ENCODE peak calls at places on chromosomes 13 and 19, in four cellular contexts. One of them, this sample, is unnamed.

GRCh38 chr19:40605201-40605971 is 4.2 kb downstream of the LTBP4 start:
- DNase-seq in Daoy: peak
- DNase-seq in BJ: no peak
- DNase-seq in H9: peak
- DNase-seq in this sample: peak

GRCh38 chr13:113903361-113903760 is 39.5 kb upstream of the GAS6 start:
- DNase-seq in Daoy: no peak
- DNase-seq in BJ: no peak
- DNase-seq in H9: no peak
- DNase-seq in this sample: no peak

GRCh38 chr13:73981595-73981994 is 152.6 kb downstream of the KLF12 start:
- DNase-seq in Daoy: no peak
- DNase-seq in BJ: no peak
- DNase-seq in H9: no peak
- DNase-seq in this sample: no peak

GRCh38 chr13:49858183-49858856 is 65.8 kb upstream of the KPNA3 start:
- DNase-seq in Daoy: peak
- DNase-seq in BJ: peak
- DNase-seq in H9: no peak
- DNase-seq in this sample: no peak

GRCh38 chr19:47270408-47270807 is 4.3 kb upstream of the INAFM1 start:
- DNase-seq in Daoy: no peak
- DNase-seq in BJ: no peak
- DNase-seq in H9: no peak
- DNase-seq in this sample: no peak

GRCh38 chr19:39858541-39858940 is 12.4 kb upstream of the FBL start:
- DNase-seq in Daoy: peak
- DNase-seq in BJ: no peak
- DNase-seq in H9: peak
- DNase-seq in this sample: no peak

GRCh38 chr19:4343056-4343844 is at the start of gene MPND:
- DNase-seq in Daoy: peak
- DNase-seq in BJ: no peak
- DNase-seq in H9: peak
- DNase-seq in this sample: peak

GRCh38 chr13:102847272-102848234 is 1.7 kb downstream of the ERCC5 start:
- DNase-seq in Daoy: no peak
- DNase-seq in BJ: no peak
- DNase-seq in H9: no peak
- DNase-seq in this sample: no peak

GRCh38 chr19:3578390-3578789 is 5.6 kb downstream of the HMG20B start:
- DNase-seq in Daoy: no peak
- DNase-seq in BJ: no peak
- DNase-seq in H9: no peak
- DNase-seq in this sample: no peak

GRCh38 chr13:94712287-94712811 is at the start of gene SOX21:
- DNase-seq in Daoy: peak
- DNase-seq in BJ: no peak
- DNase-seq in H9: peak
- DNase-seq in this sample: no peak

GRCh38 chr19:2533686-2534085 is 57.8 kb downstream of the GADD45B start:
- DNase-seq in Daoy: no peak
- DNase-seq in BJ: no peak
- DNase-seq in H9: no peak
- DNase-seq in this sample: no peak

GRCh38 chr19:3516675-3517207 is 10.6 kb downstream of the FZR1 start:
- DNase-seq in Daoy: no peak
- DNase-seq in BJ: no peak
- DNase-seq in H9: no peak
- DNase-seq in this sample: no peak

GRCh38 chr19:38930776-38931761 is at the start of gene MRPS12:
- DNase-seq in Daoy: peak
- DNase-seq in BJ: peak
- DNase-seq in H9: peak
- DNase-seq in this sample: peak

GRCh38 chr19:18940791-18941627 is at the start of gene HOMER3:
- DNase-seq in Daoy: peak
- DNase-seq in BJ: no peak
- DNase-seq in H9: peak
- DNase-seq in this sample: peak

GRCh38 chr19:50510700-50511068 is 307 bp downstream of the JOSD2 start:
- DNase-seq in Daoy: no peak
- DNase-seq in BJ: no peak
- DNase-seq in H9: no peak
- DNase-seq in this sample: no peak

GRCh38 chr13:28652002-28652401 is 6.9 kb upstream of the POMP start:
- DNase-seq in Daoy: no peak
- DNase-seq in BJ: no peak
- DNase-seq in H9: no peak
- DNase-seq in this sample: no peak

GRCh38 chr13:48278806-48279205 is 24.7 kb upstream of the RB1 start:
- DNase-seq in Daoy: no peak
- DNase-seq in BJ: no peak
- DNase-seq in H9: no peak
- DNase-seq in this sample: no peak

GRCh38 chr13:74246398-74246975 is 112.3 kb upstream of the KLF12 start:
- DNase-seq in Daoy: no peak
- DNase-seq in BJ: no peak
- DNase-seq in H9: no peak
- DNase-seq in this sample: no peak

GRCh38 chr19:55554302-55554701 is 9.0 kb upstream of the SBK3 start:
- DNase-seq in Daoy: no peak
- DNase-seq in BJ: no peak
- DNase-seq in H9: no peak
- DNase-seq in this sample: no peak

GRCh38 chr13:33286143-33286542 is 588 bp upstream of the STARD13 start:
- DNase-seq in Daoy: no peak
- DNase-seq in BJ: no peak
- DNase-seq in H9: no peak
- DNase-seq in this sample: no peak

GRCh38 chr19:27975419-27976005 is 1237.4 kb downstream of the UQCRFS1 start:
- DNase-seq in Daoy: peak
- DNase-seq in BJ: no peak
- DNase-seq in H9: no peak
- DNase-seq in this sample: no peak

GRCh38 chr13:24630851-24631341 is 49.3 kb upstream of the ATP12A start:
- DNase-seq in Daoy: peak
- DNase-seq in BJ: no peak
- DNase-seq in H9: no peak
- DNase-seq in this sample: no peak

This sample was measured in activated naive CD4-positive, alpha-beta T cell treated with anti-CD3 and anti-CD28 coated beads, Interleukin-2, amount 50 U/mL, for 72 hours.